ENCODE peak calls at places on chromosomes 4 and X, in ten cellular contexts. K is ovary, U is thyroid gland, T is suprapubic skin, Z is esophagus muscularis mucosa, Y is right lobe of liver, E is heart left ventricle, H is A549, X is transverse colon, P is body of pancreas. G is an unnamed sample.

GRCh38 chr4:8315343-8316250 is 46.0 kb downstream of the HTRA3 start:
- DNase-seq in K (peak; percentile 81), U (peak; percentile 99), T (peak; percentile 70), Z (no peak), Y (peak; percentile 50), E (no peak), H (peak; percentile 60), X (peak; percentile 26), P (peak; percentile 57), G (peak; percentile 45)

GRCh38 chr4:108849611-108850406 is 87.0 kb upstream of the ETNPPL start:
- DNase-seq in K (no peak), U (no peak), T (no peak), Z (no peak), Y (no peak), E (no peak), H (no peak), X (no peak), P (no peak), G (no peak)

GRCh38 chr4:184114431-184114830 is 103.2 kb downstream of the ENPP6 start:
- DNase-seq in K (no peak), U (no peak), T (peak; percentile 13), Z (no peak), Y (no peak), E (no peak), H (peak; percentile 7), X (no peak), P (no peak), G (no peak)

GRCh38 chr4:153521995-153522799 is 56.0 kb downstream of the TMEM131L start:
- DNase-seq in K (no peak), U (no peak), T (no peak), Z (no peak), Y (no peak), E (no peak), H (no peak), X (no peak), P (no peak), G (no peak)

GRCh38 chrX:133921764-133922389 is 63.5 kb downstream of the GPC3 start:
- DNase-seq in K (no peak), U (peak; percentile 6), T (no peak), Z (no peak), Y (peak; percentile 57), E (no peak), H (peak; percentile 7), X (peak; percentile 67), P (peak; percentile 68), G (no peak)

GRCh38 chrX:11363069-11363594 is 69.9 kb downstream of the AMELX start:
- DNase-seq in K (no peak), U (no peak), T (no peak), Z (no peak), Y (no peak), E (no peak), H (no peak), X (no peak), P (no peak), G (no peak)

GRCh38 chr4:81214518-81215218 is 354 bp downstream of the PRKG2 start:
- DNase-seq in K (no peak), U (no peak), T (no peak), Z (no peak), Y (no peak), E (no peak), H (no peak), X (peak; percentile 19), P (no peak), G (peak; percentile 30)

GRCh38 chrX:10176121-10177003 is 19.6 kb downstream of the CLCN4 start:
- DNase-seq in K (no peak), U (no peak), T (no peak), Z (no peak), Y (peak; percentile 60), E (no peak), H (no peak), X (no peak), P (peak; percentile 22), G (no peak)

GRCh38 chr4:38865445-38865844 is 2.2 kb upstream of the FAM114A1 start:
- DNase-seq in K (no peak), U (no peak), T (no peak), Z (no peak), Y (peak; percentile 68), E (no peak), H (no peak), X (peak; percentile 61), P (peak; percentile 24), G (no peak)

GRCh38 chrX:154437971-154438893 is 1.3 kb downstream of the GDI1 start:
- DNase-seq in K (no peak), U (no peak), T (no peak), Z (no peak), Y (no peak), E (no peak), H (no peak), X (no peak), P (no peak), G (no peak)

GRCh38 chrX:154437398-154437752 is 421 bp downstream of the GDI1 start:
- DNase-seq in K (no peak), U (no peak), T (peak; percentile 64), Z (no peak), Y (no peak), E (no peak), H (no peak), X (no peak), P (no peak), G (no peak)

GRCh38 chrX:154435171-154435733 is 1.7 kb upstream of the GDI1 start:
- DNase-seq in K (no peak), U (no peak), T (peak; percentile 59), Z (no peak), Y (no peak), E (no peak), H (no peak), X (no peak), P (no peak), G (no peak)

GRCh38 chrX:154436290-154436596 is 711 bp upstream of the GDI1 start:
- DNase-seq in K (no peak), U (no peak), T (peak; percentile 64), Z (no peak), Y (no peak), E (no peak), H (no peak), X (no peak), P (no peak), G (no peak)

GRCh38 chrX:154436597-154437397 is at the start of gene GDI1:
- DNase-seq in K (peak; percentile 72), U (peak; percentile 57), T (peak; percentile 73), Z (no peak), Y (peak; percentile 55), E (peak; percentile 82), H (peak; percentile 58), X (peak; percentile 36), P (peak; percentile 47), G (peak; percentile 45)
- TF ChIP-seq POLR2A in K (peak; percentile 55), U (no peak), T (no peak), Z (peak; percentile 22), Y (peak; percentile 34), E (peak; percentile 41), H (peak; percentile 71), X (peak; percentile 26), P (no peak), G (peak; percentile 65)

DNA sequence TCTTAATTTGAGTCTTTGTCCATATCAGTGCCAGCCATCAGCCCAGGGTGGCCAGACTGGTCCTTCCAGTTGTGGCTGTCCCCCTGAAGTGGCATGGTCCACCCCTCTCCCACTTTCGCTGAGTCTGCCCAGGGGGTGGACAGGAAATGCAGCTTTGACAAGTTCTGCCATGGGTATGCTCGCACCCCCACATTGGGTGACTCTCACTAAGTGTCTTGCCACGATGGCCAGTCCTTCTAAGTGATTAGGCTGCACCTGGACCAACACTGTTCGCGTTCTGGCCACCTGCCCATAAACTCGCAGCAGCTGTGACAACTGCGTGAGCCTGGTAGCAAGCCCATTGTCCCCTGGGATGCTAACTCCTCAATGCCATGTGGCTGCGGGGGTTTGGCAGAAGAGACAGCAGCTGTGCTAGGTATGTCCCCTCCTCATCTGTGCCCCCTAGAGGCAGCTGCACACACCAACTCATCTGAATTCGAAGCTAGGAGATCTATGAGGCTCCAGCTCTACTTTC is 10.0 kb upstream of the LNX1 start:
- DNase-seq in K (peak; percentile 38), U (peak; percentile 57), T (no peak), Z (peak; percentile 89), Y (peak; percentile 52), E (no peak), H (no peak), X (peak; percentile 29), P (peak; percentile 55), G (no peak)
- TF ChIP-seq CTCF in K (no peak), U (peak; percentile 35), T (no peak), Z (no peak), Y (peak; percentile 38), E (no peak), H (no peak), X (peak; percentile 17), P (peak; percentile 30), G (no peak)

DNA sequence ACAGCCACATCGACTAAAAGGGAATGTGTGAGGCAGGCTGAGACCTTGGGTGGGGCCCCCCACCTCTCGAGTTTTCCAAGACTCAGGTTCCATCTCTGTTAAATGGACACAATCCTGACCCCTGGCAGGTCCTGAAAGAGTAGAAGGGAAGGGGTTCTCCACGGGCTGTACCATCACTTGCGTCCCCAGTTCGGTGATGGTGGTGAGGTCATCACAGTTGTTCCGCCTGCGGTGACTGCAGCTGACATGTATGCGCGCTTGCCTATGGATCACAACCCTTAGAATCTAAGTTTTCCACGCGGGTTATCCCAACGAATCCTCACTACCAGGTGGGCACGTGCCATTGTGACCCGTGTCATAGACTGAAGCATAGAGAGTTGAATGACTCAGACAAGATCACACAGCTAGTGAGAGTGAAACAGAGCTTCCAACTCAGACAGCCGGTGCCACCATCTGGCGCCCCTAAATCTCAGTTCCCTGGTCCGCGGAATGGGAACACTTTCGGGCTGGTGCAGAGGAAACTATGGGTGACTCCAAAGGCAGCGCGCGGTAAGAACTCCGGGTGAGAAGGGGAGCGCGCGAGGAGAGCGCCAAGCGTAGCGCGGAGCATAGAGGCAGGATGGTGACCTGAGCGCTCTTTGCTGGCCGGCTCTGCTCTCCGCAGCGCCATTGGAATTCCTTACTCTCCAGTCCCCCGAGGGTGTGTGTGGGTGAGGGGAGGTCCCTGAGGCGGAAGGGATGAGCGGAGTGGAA is 10.4 kb downstream of the MSX1 start:
- DNase-seq in K (no peak), U (no peak), T (no peak), Z (no peak), Y (no peak), E (no peak), H (no peak), X (no peak), P (no peak), G (no peak)
- H3K4me1 ChIP-seq in K (peaks cover 7% of the 10 kb centered on the region), U (peaks cover 21% of the 10 kb centered on the region), T (peaks cover 50% of the 10 kb centered on the region), Z (peaks cover 73% of the 10 kb centered on the region), Y (no peaks in the 10 kb centered on the region), E (peaks cover 51% of the 10 kb centered on the region), H (peaks cover 6% of the 10 kb centered on the region), X (peaks cover 19% of the 10 kb centered on the region), P (peaks cover 22% of the 10 kb centered on the region), G (peaks cover 16% of the 10 kb centered on the region)

DNA sequence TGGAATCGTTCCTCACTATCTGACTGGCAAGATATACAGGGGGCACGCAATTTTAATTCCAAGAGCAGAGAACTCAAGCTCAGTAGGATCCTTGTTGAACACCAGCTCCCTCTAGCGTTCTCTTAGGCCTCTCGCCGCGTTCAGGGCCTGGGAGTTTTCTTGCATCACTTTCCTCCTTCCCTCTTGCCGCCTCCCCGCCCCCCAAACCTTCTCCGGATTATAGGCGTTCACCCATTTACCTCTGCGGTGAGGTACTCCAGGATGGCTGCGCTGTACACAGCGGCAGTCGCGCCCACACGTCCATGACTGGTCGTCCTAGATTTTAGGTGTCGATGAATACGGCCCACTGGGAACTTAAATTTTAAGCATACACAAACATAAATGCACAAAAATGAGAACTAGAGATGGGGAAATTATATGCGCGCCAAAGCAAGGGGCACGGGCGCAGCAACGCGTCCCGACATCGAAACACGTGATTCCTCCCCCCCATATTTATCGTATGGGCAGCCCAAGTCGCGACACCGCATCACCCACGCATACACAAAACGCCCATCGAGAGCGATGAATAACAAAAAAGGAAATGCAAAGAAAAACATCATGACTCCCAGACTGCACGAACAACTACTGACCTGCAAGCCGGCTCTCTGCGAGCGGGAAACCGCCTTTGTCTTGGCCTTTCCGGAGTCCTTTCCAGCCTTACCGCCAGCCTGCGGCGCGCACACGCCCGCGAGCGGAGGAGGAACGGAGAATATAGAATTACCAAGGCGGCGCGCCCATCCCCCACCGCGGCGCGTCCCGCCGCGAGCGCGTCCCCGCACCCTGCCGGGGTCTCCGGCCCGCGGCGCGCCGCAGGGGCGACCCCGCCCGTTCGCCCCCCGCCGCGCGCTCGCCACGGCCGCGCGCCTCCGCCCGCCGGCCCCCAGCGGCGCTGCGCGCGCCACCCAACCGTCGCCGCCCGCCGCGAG is 759 bp downstream of the H2AZ1 start:
- DNase-seq in K (peak; percentile 88), U (peak; percentile 92), T (peak; percentile 94), Z (peak; percentile 96), Y (peak; percentile 87), E (peak; percentile 90), H (no peak), X (peak; percentile 95), P (peak; percentile 88), G (peak; percentile 91)
- TF ChIP-seq POLR2A in K (peak; percentile 9), U (no peak), T (no peak), Z (no peak), Y (no peak), E (no peak), H (no peak), X (peak; percentile 63), P (no peak), G (no peak)

G was measured in upper lobe of left lung.